ENCODE peak calls at places on chromosomes 6 and 20, in seven cellular contexts. N is B cell, P is HFFc6, D is dorsolateral prefrontal cortex, U is fibroblast of lung, B is suprapubic skin, Y is tibial nerve. Z is an unnamed sample.
A peak's percentile ranks its signal among the peaks of the same experiment; 100 is the strongest.

GRCh38 chr20:5168582-5169396 is 42.0 kb downstream of the CDS2 start:
- DNase-seq in D (no peak), P (peak; percentile 27), B (no peak), U (peak; percentile 42), Y (no peak), N (peak; percentile 44), Z (no peak)

GRCh38 chr6:128655978-128656498 is 135.6 kb upstream of the PTPRK start:
- DNase-seq in P (peak; percentile 89), U (peak; percentile 97), B (no peak), D (no peak), N (no peak), Y (no peak), Z (no peak)

GRCh38 chr20:23446505-23446904 is 6.2 kb downstream of the CST11 start:
- DNase-seq in U (peak; percentile 48), Y (no peak), B (no peak), N (no peak), P (peak; percentile 30), D (peak; percentile 62), Z (peak; percentile 35)

GRCh38 chr6:50091641-50092040 is 41.9 kb upstream of the DEFB112 start:
- DNase-seq in N (no peak), Y (no peak), P (no peak), D (no peak), B (no peak), U (no peak), Z (no peak)

GRCh38 chr6:30781697-30782424 is 37.5 kb upstream of the IER3 start:
- DNase-seq in B (peak; percentile 96), P (peak; percentile 99), N (peak; percentile 65), Y (peak; percentile 98), D (peak; percentile 80), U (peak; percentile 99), Z (peak; percentile 97)

GRCh38 chr20:33412484-33412838 is 11.1 kb upstream of the CDK5RAP1 start:
- DNase-seq in N (no peak), P (no peak), U (no peak), B (no peak), Y (no peak), D (no peak), Z (no peak)

GRCh38 chr6:137213813-137214212 is 5.4 kb downstream of the IFNGR1 start:
- DNase-seq in D (no peak), U (no peak), Y (no peak), P (no peak), N (no peak), B (no peak), Z (no peak)

GRCh38 chr6:27547157-27548075 is 74.5 kb upstream of the ZNF184 start:
- DNase-seq in N (no peak), P (peak; percentile 66), B (no peak), Y (no peak), U (peak; percentile 62), D (no peak), Z (no peak)

GRCh38 chr6:158703840-158704822 is 54.3 kb downstream of the SYTL3 start:
- DNase-seq in D (peak; percentile 61), N (peak; percentile 93), P (peak; percentile 21), U (peak; percentile 36), Y (peak; percentile 64), B (peak; percentile 88), Z (peak; percentile 50)

GRCh38 chr20:10971096-10971495 is 297.3 kb upstream of the JAG1 start:
- DNase-seq in B (no peak), U (peak; percentile 15), N (no peak), D (no peak), P (no peak), Y (no peak), Z (no peak)

GRCh38 chr6:52394251-52394666 is 25.9 kb upstream of the EFHC1 start:
- DNase-seq in B (no peak), N (peak; percentile 12), Y (no peak), D (no peak), P (no peak), U (no peak), Z (no peak)

GRCh38 chr20:51338692-51339440 is 203.7 kb downstream of the NFATC2 start:
- DNase-seq in Y (no peak), P (peak; percentile 35), B (no peak), U (peak; percentile 90), N (no peak), D (no peak), Z (no peak)

GRCh38 chr6:108497883-108498282 is 62.8 kb upstream of the FOXO3 start:
- DNase-seq in B (no peak), Y (no peak), U (peak; percentile 29), D (no peak), N (peak; percentile 14), P (peak; percentile 37), Z (no peak)

GRCh38 chr6:128491643-128492206 is 28.7 kb downstream of the PTPRK start:
- DNase-seq in D (no peak), N (no peak), U (peak; percentile 88), P (no peak), Y (no peak), B (no peak), Z (no peak)

GRCh38 chr6:26183581-26184408 is 96.6 kb downstream of the HFE start:
- DNase-seq in Y (no peak), U (peak; percentile 91), N (peak; percentile 71), P (peak; percentile 43), B (no peak), D (peak; percentile 67), Z (no peak)

GRCh38 chr6:46684771-46685170 is 2.9 kb upstream of the TDRD6 start:
- DNase-seq in N (no peak), U (peak; percentile 87), P (peak; percentile 13), D (no peak), B (no peak), Y (no peak), Z (no peak)

GRCh38 chr20:57392130-57392445 is 892 bp downstream of the RBM38 start:
- DNase-seq in B (no peak), D (no peak), P (no peak), N (peak; percentile 52), Y (no peak), U (no peak), Z (no peak)

GRCh38 chr20:10939297-10939949 is 265.6 kb upstream of the JAG1 start:
- DNase-seq in D (no peak), N (no peak), P (no peak), Y (no peak), B (no peak), U (peak; percentile 26), Z (no peak)

GRCh38 chr6:14476793-14477531 is 359.4 kb downstream of the CD83 start:
- DNase-seq in Y (peak; percentile 34), U (peak; percentile 95), P (peak; percentile 72), D (no peak), N (no peak), B (no peak), Z (no peak)

GRCh38 chr6:107173779-107174178 is 58.5 kb upstream of the BEND3 start:
- DNase-seq in B (no peak), D (no peak), P (peak; percentile 13), N (no peak), Y (no peak), U (peak; percentile 69), Z (no peak)

GRCh38 chr20:32976746-32977145 is 27.5 kb downstream of the SUN5 start:
- DNase-seq in B (peak; percentile 52), N (no peak), D (no peak), P (no peak), U (no peak), Y (no peak), Z (no peak)

GRCh38 chr20:31698803-31699718 is 23.6 kb downstream of the BCL2L1 start:
- DNase-seq in Y (no peak), N (peak; percentile 13), U (peak; percentile 98), P (peak; percentile 90), D (no peak), B (peak; percentile 79), Z (peak; percentile 50)

GRCh38 chr6:24504642-24505586 is 10.1 kb downstream of the ALDH5A1 start:
- DNase-seq in U (peak; percentile 13), P (no peak), D (no peak), Y (no peak), B (no peak), N (no peak), Z (no peak)

GRCh38 chr20:20248620-20249200 is 119.2 kb upstream of the INSM1 start:
- DNase-seq in Y (no peak), N (no peak), U (no peak), D (no peak), B (no peak), P (no peak), Z (no peak)

GRCh38 chr6:4059115-4059777 is 19.7 kb downstream of the FAM217A start:
- DNase-seq in D (no peak), U (peak; percentile 88), B (no peak), Y (no peak), N (no peak), P (peak; percentile 82), Z (no peak)
- TF ChIP-seq CTCF in D (no peak), U (peak; percentile 51), B (no peak), Y (no peak), N (no peak), P (peak; percentile 59), Z (no peak)

GRCh38 chr6:18674346-18674745 is 287.2 kb downstream of the RNF144B start:
- DNase-seq in Y (no peak), N (no peak), B (no peak), P (no peak), D (no peak), U (no peak), Z (no peak)
- TF ChIP-seq CTCF in Y (no peak), N (no peak), B (no peak), P (no peak), D (no peak), U (no peak), Z (no peak)

GRCh38 chr20:15643713-15644112 is 929.5 kb downstream of the KIF16B start:
- DNase-seq in Y (no peak), P (no peak), U (no peak), D (no peak), B (no peak), N (peak; percentile 9), Z (no peak)
- TF ChIP-seq CTCF in Y (no peak), P (peak; percentile 77), U (peak; percentile 28), D (no peak), B (no peak), N (peak; percentile 26), Z (no peak)

DNA sequence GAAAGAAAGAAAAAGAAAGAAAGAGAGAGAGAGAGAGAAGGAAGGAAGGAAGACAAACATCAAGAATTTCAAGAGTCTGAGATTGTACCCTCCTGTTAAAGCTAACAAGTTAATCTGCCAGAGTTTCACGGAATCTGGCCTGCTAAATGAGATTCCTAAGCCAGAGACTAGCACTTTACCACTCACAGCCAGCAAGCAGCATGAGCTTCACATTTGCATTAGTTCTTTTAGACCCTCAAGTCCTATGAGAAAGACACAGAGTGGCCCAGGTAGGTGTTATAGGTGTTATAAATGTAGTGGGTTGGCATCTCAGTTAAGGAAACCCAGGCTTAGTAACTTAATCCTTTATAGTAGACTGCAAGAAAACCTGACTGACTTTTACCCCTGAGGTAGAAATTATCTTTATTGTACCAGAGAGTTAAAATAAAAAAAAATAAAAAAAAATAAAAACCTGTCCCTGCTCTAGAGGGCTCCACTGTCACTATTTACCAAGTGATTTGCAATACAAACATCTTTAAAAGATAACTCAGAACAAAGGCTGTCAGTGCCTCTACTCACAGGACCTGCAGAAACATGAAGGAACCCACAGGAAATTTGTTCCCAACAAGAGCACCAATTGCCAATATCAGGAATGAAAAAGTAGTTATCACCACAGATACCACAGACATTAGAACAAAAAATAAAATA is 9.7 kb upstream of the IBTK start:
- DNase-seq in U (no peak), D (no peak), N (no peak), B (no peak), P (no peak), Y (no peak), Z (no peak)
- TF ChIP-seq CTCF in U (no peak), D (no peak), N (no peak), B (no peak), P (peak; percentile 53), Y (no peak), Z (no peak)